ENCODE peak calls at places on chromosomes 6 and 20, in nine cellular contexts. One of them, this sample, is unnamed. For H3K36me3, the result is how much of the 10 kb centered on the place peaks cover.

GRCh38 chr6:132130530-132131298 is 179.5 kb upstream of the CCN2 start:
- DNase-seq in heart left ventricle: peak
- DNase-seq in prostate gland: peak
- DNase-seq in colonic mucosa: no peak
- DNase-seq in psoas muscle: peak
- DNase-seq in vagina: no peak
- DNase-seq in PC-3: no peak
- DNase-seq in OCI-LY7: no peak
- DNase-seq in lower lobe of right lung: no peak
- DNase-seq in this sample: no peak

GRCh38 chr6:42452171-42453026 is 673 bp upstream of the TRERF1 start:
- DNase-seq in heart left ventricle: peak
- DNase-seq in prostate gland: peak
- DNase-seq in colonic mucosa: peak
- DNase-seq in psoas muscle: peak
- DNase-seq in vagina: no peak
- DNase-seq in PC-3: peak
- DNase-seq in OCI-LY7: peak
- DNase-seq in lower lobe of right lung: peak
- DNase-seq in this sample: peak

GRCh38 chr6:134624781-134625180 is 306.9 kb upstream of the SGK1 start:
- DNase-seq in heart left ventricle: no peak
- DNase-seq in prostate gland: no peak
- DNase-seq in colonic mucosa: no peak
- DNase-seq in psoas muscle: no peak
- DNase-seq in vagina: no peak
- DNase-seq in PC-3: no peak
- DNase-seq in OCI-LY7: no peak
- DNase-seq in lower lobe of right lung: no peak
- DNase-seq in this sample: no peak

GRCh38 chr20:10877345-10877744 is 203.5 kb upstream of the JAG1 start:
- DNase-seq in heart left ventricle: peak
- DNase-seq in prostate gland: no peak
- DNase-seq in colonic mucosa: no peak
- DNase-seq in psoas muscle: peak
- DNase-seq in vagina: no peak
- DNase-seq in PC-3: no peak
- DNase-seq in OCI-LY7: no peak
- DNase-seq in lower lobe of right lung: no peak
- DNase-seq in this sample: no peak

GRCh38 chr6:123518441-123519190 is 118.1 kb downstream of the TRDN start:
- DNase-seq in heart left ventricle: no peak
- DNase-seq in prostate gland: no peak
- DNase-seq in colonic mucosa: no peak
- DNase-seq in psoas muscle: peak
- DNase-seq in vagina: no peak
- DNase-seq in PC-3: no peak
- DNase-seq in OCI-LY7: no peak
- DNase-seq in lower lobe of right lung: no peak
- DNase-seq in this sample: no peak

GRCh38 chr20:4519530-4519929 is 202.2 kb upstream of the PRND start:
- DNase-seq in heart left ventricle: no peak
- DNase-seq in prostate gland: no peak
- DNase-seq in colonic mucosa: peak
- DNase-seq in psoas muscle: no peak
- DNase-seq in vagina: no peak
- DNase-seq in PC-3: peak
- DNase-seq in OCI-LY7: no peak
- DNase-seq in lower lobe of right lung: peak
- DNase-seq in this sample: peak

GRCh38 chr6:43707767-43708166 is 20.2 kb upstream of the MRPS18A start:
- DNase-seq in heart left ventricle: no peak
- DNase-seq in prostate gland: no peak
- DNase-seq in colonic mucosa: no peak
- DNase-seq in psoas muscle: no peak
- DNase-seq in vagina: no peak
- DNase-seq in PC-3: no peak
- DNase-seq in OCI-LY7: no peak
- DNase-seq in lower lobe of right lung: no peak
- DNase-seq in this sample: no peak

GRCh38 chr20:25296094-25297093 is 48.5 kb downstream of the PYGB start:
- DNase-seq in heart left ventricle: no peak
- DNase-seq in prostate gland: no peak
- DNase-seq in colonic mucosa: no peak
- DNase-seq in psoas muscle: peak
- DNase-seq in vagina: no peak
- DNase-seq in PC-3: peak
- DNase-seq in OCI-LY7: peak
- DNase-seq in lower lobe of right lung: no peak
- DNase-seq in this sample: peak

GRCh38 chr6:147194652-147195403 is 9.4 kb upstream of the STXBP5 start:
- DNase-seq in heart left ventricle: no peak
- DNase-seq in prostate gland: no peak
- DNase-seq in colonic mucosa: no peak
- DNase-seq in psoas muscle: no peak
- DNase-seq in vagina: no peak
- DNase-seq in PC-3: peak
- DNase-seq in OCI-LY7: no peak
- DNase-seq in lower lobe of right lung: no peak
- DNase-seq in this sample: no peak

GRCh38 chr6:54981647-54982046 is 135.1 kb downstream of the FAM83B start:
- DNase-seq in heart left ventricle: no peak
- DNase-seq in prostate gland: no peak
- DNase-seq in colonic mucosa: no peak
- DNase-seq in psoas muscle: no peak
- DNase-seq in vagina: no peak
- DNase-seq in PC-3: peak
- DNase-seq in OCI-LY7: no peak
- DNase-seq in lower lobe of right lung: no peak
- DNase-seq in this sample: no peak

GRCh38 chr20:57794600-57795346 is 85.0 kb upstream of the PMEPA1 start:
- DNase-seq in heart left ventricle: no peak
- DNase-seq in prostate gland: no peak
- DNase-seq in colonic mucosa: no peak
- DNase-seq in psoas muscle: no peak
- DNase-seq in vagina: no peak
- DNase-seq in PC-3: peak
- DNase-seq in OCI-LY7: no peak
- DNase-seq in lower lobe of right lung: no peak
- DNase-seq in this sample: no peak

GRCh38 chr6:16338577-16339262 is 100.3 kb downstream of the GMPR start:
- DNase-seq in heart left ventricle: peak
- DNase-seq in prostate gland: peak
- DNase-seq in colonic mucosa: peak
- DNase-seq in psoas muscle: peak
- DNase-seq in vagina: no peak
- DNase-seq in PC-3: peak
- DNase-seq in OCI-LY7: no peak
- DNase-seq in lower lobe of right lung: no peak
- DNase-seq in this sample: peak
- TF ChIP-seq CTCF in heart left ventricle: peak
- TF ChIP-seq CTCF in prostate gland: peak
- TF ChIP-seq CTCF in colonic mucosa: no peak
- TF ChIP-seq CTCF in psoas muscle: peak
- TF ChIP-seq CTCF in vagina: peak
- TF ChIP-seq CTCF in PC-3: peak
- TF ChIP-seq CTCF in OCI-LY7: peak
- TF ChIP-seq CTCF in lower lobe of right lung: peak
- TF ChIP-seq CTCF in this sample: no peak

GRCh38 chr20:64246616-64247311 is 8.8 kb upstream of the PCMTD2 start:
- DNase-seq in heart left ventricle: no peak
- DNase-seq in prostate gland: no peak
- DNase-seq in colonic mucosa: no peak
- DNase-seq in psoas muscle: peak
- DNase-seq in vagina: no peak
- DNase-seq in PC-3: no peak
- DNase-seq in OCI-LY7: no peak
- DNase-seq in lower lobe of right lung: no peak
- DNase-seq in this sample: no peak

GRCh38 chr20:64247970-64248841 is 7.3 kb upstream of the PCMTD2 start:
- DNase-seq in heart left ventricle: no peak
- DNase-seq in prostate gland: no peak
- DNase-seq in colonic mucosa: no peak
- DNase-seq in psoas muscle: no peak
- DNase-seq in vagina: no peak
- DNase-seq in PC-3: no peak
- DNase-seq in OCI-LY7: no peak
- DNase-seq in lower lobe of right lung: no peak
- DNase-seq in this sample: no peak

GRCh38 chr20:64253000-64253383 is 2.6 kb upstream of the PCMTD2 start:
- DNase-seq in heart left ventricle: no peak
- DNase-seq in prostate gland: no peak
- DNase-seq in colonic mucosa: no peak
- DNase-seq in psoas muscle: no peak
- DNase-seq in vagina: no peak
- DNase-seq in PC-3: no peak
- DNase-seq in OCI-LY7: no peak
- DNase-seq in lower lobe of right lung: no peak
- DNase-seq in this sample: no peak

GRCh38 chr20:64247312-64247627 is 8.3 kb upstream of the PCMTD2 start:
- DNase-seq in heart left ventricle: no peak
- DNase-seq in prostate gland: no peak
- DNase-seq in colonic mucosa: no peak
- DNase-seq in psoas muscle: no peak
- DNase-seq in vagina: no peak
- DNase-seq in PC-3: no peak
- DNase-seq in OCI-LY7: no peak
- DNase-seq in lower lobe of right lung: no peak
- DNase-seq in this sample: no peak

GRCh38 chr20:64250027-64250426 is 5.5 kb upstream of the PCMTD2 start:
- DNase-seq in heart left ventricle: no peak
- DNase-seq in prostate gland: no peak
- DNase-seq in colonic mucosa: no peak
- DNase-seq in psoas muscle: no peak
- DNase-seq in vagina: no peak
- DNase-seq in PC-3: no peak
- DNase-seq in OCI-LY7: no peak
- DNase-seq in lower lobe of right lung: no peak
- DNase-seq in this sample: no peak
- H3K36me3 ChIP-seq in heart left ventricle: under half
- H3K36me3 ChIP-seq in prostate gland: under half
- H3K36me3 ChIP-seq in colonic mucosa: under half
- H3K36me3 ChIP-seq in psoas muscle: under half
- H3K36me3 ChIP-seq in vagina: under half
- H3K36me3 ChIP-seq in PC-3: under half
- H3K36me3 ChIP-seq in OCI-LY7: under half
- H3K36me3 ChIP-seq in lower lobe of right lung: under half
- H3K36me3 ChIP-seq in this sample: under half

GRCh38 chr6:157762636-157763035 is 60.4 kb upstream of the SNX9 start:
- DNase-seq in heart left ventricle: no peak
- DNase-seq in prostate gland: no peak
- DNase-seq in colonic mucosa: no peak
- DNase-seq in psoas muscle: no peak
- DNase-seq in vagina: no peak
- DNase-seq in PC-3: no peak
- DNase-seq in OCI-LY7: peak
- DNase-seq in lower lobe of right lung: no peak
- DNase-seq in this sample: no peak

GRCh38 chr6:157763129-157763893 is 59.7 kb upstream of the SNX9 start:
- DNase-seq in heart left ventricle: peak
- DNase-seq in prostate gland: peak
- DNase-seq in colonic mucosa: peak
- DNase-seq in psoas muscle: peak
- DNase-seq in vagina: no peak
- DNase-seq in PC-3: peak
- DNase-seq in OCI-LY7: no peak
- DNase-seq in lower lobe of right lung: peak
- DNase-seq in this sample: peak

GRCh38 chr6:157764346-157765068 is 58.5 kb upstream of the SNX9 start:
- DNase-seq in heart left ventricle: peak
- DNase-seq in prostate gland: peak
- DNase-seq in colonic mucosa: peak
- DNase-seq in psoas muscle: peak
- DNase-seq in vagina: no peak
- DNase-seq in PC-3: peak
- DNase-seq in OCI-LY7: peak
- DNase-seq in lower lobe of right lung: peak
- DNase-seq in this sample: peak

GRCh38 chr6:157761926-157762325 is 61.1 kb upstream of the SNX9 start:
- DNase-seq in heart left ventricle: no peak
- DNase-seq in prostate gland: no peak
- DNase-seq in colonic mucosa: no peak
- DNase-seq in psoas muscle: no peak
- DNase-seq in vagina: no peak
- DNase-seq in PC-3: no peak
- DNase-seq in OCI-LY7: no peak
- DNase-seq in lower lobe of right lung: no peak
- DNase-seq in this sample: no peak

GRCh38 chr6:157763894-157764345 is 59.1 kb upstream of the SNX9 start:
- DNase-seq in heart left ventricle: no peak
- DNase-seq in prostate gland: no peak
- DNase-seq in colonic mucosa: no peak
- DNase-seq in psoas muscle: no peak
- DNase-seq in vagina: no peak
- DNase-seq in PC-3: no peak
- DNase-seq in OCI-LY7: peak
- DNase-seq in lower lobe of right lung: no peak
- DNase-seq in this sample: no peak
- H3K4me3 ChIP-seq in heart left ventricle: no peak
- H3K4me3 ChIP-seq in prostate gland: no peak
- H3K4me3 ChIP-seq in colonic mucosa: no peak
- H3K4me3 ChIP-seq in psoas muscle: no peak
- H3K4me3 ChIP-seq in vagina: no peak
- H3K4me3 ChIP-seq in PC-3: peak
- H3K4me3 ChIP-seq in OCI-LY7: peak
- H3K4me3 ChIP-seq in lower lobe of right lung: peak
- H3K4me3 ChIP-seq in this sample: no peak

GRCh38 chr20:56347628-56348305 is 11.0 kb upstream of the FAM210B start:
- DNase-seq in heart left ventricle: no peak
- DNase-seq in prostate gland: no peak
- DNase-seq in colonic mucosa: no peak
- DNase-seq in psoas muscle: no peak
- DNase-seq in vagina: no peak
- DNase-seq in PC-3: no peak
- DNase-seq in OCI-LY7: no peak
- DNase-seq in lower lobe of right lung: no peak
- DNase-seq in this sample: no peak

GRCh38 chr20:56345911-56346310 is 12.9 kb upstream of the FAM210B start:
- DNase-seq in heart left ventricle: no peak
- DNase-seq in prostate gland: no peak
- DNase-seq in colonic mucosa: no peak
- DNase-seq in psoas muscle: no peak
- DNase-seq in vagina: no peak
- DNase-seq in PC-3: no peak
- DNase-seq in OCI-LY7: no peak
- DNase-seq in lower lobe of right lung: no peak
- DNase-seq in this sample: no peak

GRCh38 chr20:56348306-56348695 is 10.5 kb upstream of the FAM210B start:
- DNase-seq in heart left ventricle: no peak
- DNase-seq in prostate gland: peak
- DNase-seq in colonic mucosa: no peak
- DNase-seq in psoas muscle: no peak
- DNase-seq in vagina: no peak
- DNase-seq in PC-3: no peak
- DNase-seq in OCI-LY7: no peak
- DNase-seq in lower lobe of right lung: no peak
- DNase-seq in this sample: no peak

GRCh38 chr20:56342783-56343182 is 16.0 kb upstream of the FAM210B start:
- DNase-seq in heart left ventricle: no peak
- DNase-seq in prostate gland: no peak
- DNase-seq in colonic mucosa: no peak
- DNase-seq in psoas muscle: no peak
- DNase-seq in vagina: no peak
- DNase-seq in PC-3: no peak
- DNase-seq in OCI-LY7: no peak
- DNase-seq in lower lobe of right lung: no peak
- DNase-seq in this sample: no peak

GRCh38 chr20:56343861-56344381 is 14.9 kb upstream of the FAM210B start:
- DNase-seq in heart left ventricle: peak
- DNase-seq in prostate gland: peak
- DNase-seq in colonic mucosa: no peak
- DNase-seq in psoas muscle: no peak
- DNase-seq in vagina: no peak
- DNase-seq in PC-3: peak
- DNase-seq in OCI-LY7: no peak
- DNase-seq in lower lobe of right lung: peak
- DNase-seq in this sample: no peak
- TF ChIP-seq CTCF in heart left ventricle: peak
- TF ChIP-seq CTCF in prostate gland: peak
- TF ChIP-seq CTCF in colonic mucosa: peak
- TF ChIP-seq CTCF in psoas muscle: peak
- TF ChIP-seq CTCF in vagina: peak
- TF ChIP-seq CTCF in PC-3: peak
- TF ChIP-seq CTCF in OCI-LY7: peak
- TF ChIP-seq CTCF in lower lobe of right lung: peak
- TF ChIP-seq CTCF in this sample: peak

This sample was measured in mucosa of descending colon.